ENCODE peak calls at places on chromosome 9, in six cellular contexts. V, P, O, L, R and N are unnamed samples.
A peak's percentile ranks its signal among the peaks of the same experiment; 100 is the strongest.

GRCh38 chr9:306907-307306 is 92.2 kb downstream of the DOCK8 start:
- DNase-seq in R (peak; percentile 34), O (peak; percentile 50), L (no peak), P (no peak), V (no peak), N (no peak)

GRCh38 chr9:5569357-5569756 is 59.0 kb downstream of the PDCD1LG2 start:
- DNase-seq in O (no peak), V (no peak), P (no peak), L (no peak), R (no peak), N (no peak)

GRCh38 chr9:37952731-37953130 is 48.8 kb upstream of the SLC25A51 start:
- DNase-seq in O (no peak), V (no peak), L (no peak), R (no peak), P (no peak), N (no peak)

GRCh38 chr9:4879098-4879497 is 86.4 kb downstream of the RCL1 start:
- DNase-seq in L (peak; percentile 15), P (no peak), V (no peak), R (no peak), O (no peak), N (no peak)

GRCh38 chr9:34564617-34565016 is 24.9 kb downstream of the CNTFR start:
- DNase-seq in R (no peak), P (no peak), L (peak; percentile 71), V (no peak), O (no peak), N (no peak)

GRCh38 chr9:110615526-110615925 is 36.0 kb upstream of the SVEP1 start:
- DNase-seq in P (no peak), O (no peak), L (no peak), R (no peak), V (no peak), N (no peak)

GRCh38 chr9:17578911-17579793 is at the start of gene SH3GL2:
- DNase-seq in O (no peak), V (no peak), P (no peak), R (peak; percentile 55), L (peak; percentile 90), N (no peak)

GRCh38 chr9:123757547-123757946 is 172.4 kb downstream of the DENND1A start:
- DNase-seq in L (no peak), R (no peak), O (no peak), P (no peak), V (peak; percentile 65), N (no peak)

GRCh38 chr9:19049872-19050636 is 827 bp downstream of the RRAGA start:
- DNase-seq in L (no peak), O (no peak), V (no peak), R (no peak), P (no peak), N (no peak)

GRCh38 chr9:126521976-126522590 is 91.6 kb upstream of the LMX1B start:
- DNase-seq in L (no peak), O (no peak), P (no peak), V (peak; percentile 52), R (no peak), N (no peak)

GRCh38 chr9:103444157-103444556 is 449.0 kb downstream of the CYLC2 start:
- DNase-seq in V (no peak), L (no peak), R (no peak), O (no peak), P (no peak), N (no peak)

GRCh38 chr9:127503947-127504886 is 52.9 kb downstream of the LRSAM1 start:
- DNase-seq in O (peak; percentile 74), V (peak; percentile 94), R (peak; percentile 76), L (peak; percentile 93), P (peak; percentile 62), N (peak; percentile 79)

GRCh38 chr9:95239071-95239470 is 78.4 kb downstream of the FANCC start:
- DNase-seq in V (no peak), O (no peak), L (no peak), P (no peak), R (no peak), N (no peak)

GRCh38 chr9:93467462-93467861 is 14.1 kb upstream of the FAM120AOS start:
- DNase-seq in R (no peak), P (no peak), O (no peak), L (no peak), V (no peak), N (no peak)

GRCh38 chr9:37899041-37899440 is 4.9 kb downstream of the SLC25A51 start:
- DNase-seq in V (no peak), O (no peak), R (no peak), L (no peak), P (no peak), N (no peak)

GRCh38 chr9:91159664-91160121 is 202.0 kb downstream of the AUH start:
- DNase-seq in R (peak; percentile 59), O (no peak), V (peak; percentile 82), L (peak; percentile 80), P (no peak), N (no peak)

GRCh38 chr9:34500623-34501267 is 22.0 kb downstream of the ENHO start:
- DNase-seq in O (peak; percentile 54), R (peak; percentile 70), L (no peak), P (peak; percentile 29), V (no peak), N (peak; percentile 16)

GRCh38 chr9:99666571-99666970 is 155.1 kb upstream of the NR4A3 start:
- DNase-seq in O (peak; percentile 2), V (no peak), L (no peak), R (no peak), P (no peak), N (no peak)

GRCh38 chr9:130265431-130266235 is at the start of gene HMCN2:
- DNase-seq in O (no peak), P (no peak), V (peak; percentile 86), R (no peak), L (peak; percentile 84), N (no peak)

GRCh38 chr9:129073404-129073803 is 7.5 kb upstream of the DOLPP1 start:
- DNase-seq in V (no peak), L (no peak), O (peak; percentile 65), R (no peak), P (no peak), N (no peak)

GRCh38 chr9:28207657-28208056 is 634.4 kb upstream of the C9orf72 start:
- DNase-seq in P (no peak), O (no peak), R (no peak), L (no peak), V (no peak), N (no peak)

GRCh38 chr9:3177921-3178320 is 334.0 kb upstream of the PUM3 start:
- DNase-seq in O (no peak), R (no peak), P (no peak), V (no peak), L (no peak), N (no peak)

GRCh38 chr9:121821326-121821725 is 169.9 kb downstream of the DAB2IP start:
- DNase-seq in O (no peak), V (no peak), P (no peak), R (no peak), L (no peak), N (no peak)

GRCh38 chr9:77188242-77188641 is 10.9 kb downstream of the VPS13A start:
- DNase-seq in O (no peak), R (no peak), P (no peak), V (no peak), L (no peak), N (no peak)

DNA sequence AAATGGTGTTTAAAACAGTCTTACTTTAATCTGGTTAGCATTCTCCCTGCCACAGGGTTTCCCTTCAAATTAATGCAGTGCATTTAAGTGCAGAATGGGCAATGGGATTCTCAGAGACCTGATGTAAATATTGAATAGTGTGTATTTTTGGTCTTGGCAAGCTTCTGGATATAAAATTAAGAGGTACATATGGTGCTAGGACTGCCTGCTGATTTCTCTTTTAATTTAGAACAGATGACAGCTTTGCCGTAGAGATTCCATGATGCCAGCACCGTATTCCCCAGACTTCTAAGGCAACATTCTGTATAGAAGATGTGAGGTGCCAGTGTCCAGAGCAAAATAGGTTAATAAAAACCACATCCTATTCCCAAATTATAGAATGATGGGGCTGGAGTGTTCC is 1.9 kb downstream of the MTAP start:
- DNase-seq in O (no peak), L (no peak), P (no peak), V (no peak), R (no peak), N (no peak)
- H3K4me3 ChIP-seq in O (no peak overlapping the region), L (no peak overlapping the region), P (peak overlapping the region; percentile 57), V (peak overlapping the region; percentile 81), R (no peak overlapping the region), N (no peak overlapping the region)

DNA sequence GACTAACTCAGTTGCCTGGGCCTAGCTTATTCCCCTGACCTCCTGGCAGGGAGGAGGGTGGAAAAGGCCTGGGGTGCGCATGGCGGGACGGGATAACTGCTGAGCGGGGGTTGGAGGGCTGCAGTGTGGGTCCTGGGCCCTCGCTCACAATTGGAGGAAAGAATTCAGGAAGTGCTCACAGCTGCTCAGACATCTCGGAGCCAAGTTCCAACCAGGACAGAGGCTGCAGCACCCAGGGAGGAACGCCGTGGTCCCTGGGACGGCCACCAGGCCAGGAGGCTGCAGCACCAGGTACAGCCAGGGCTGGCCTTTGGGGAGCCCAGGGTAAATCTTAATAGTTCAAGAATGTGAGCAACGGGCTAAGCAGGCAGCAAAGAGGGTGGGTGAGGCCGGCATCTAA is at the start of gene SPAAR:
- DNase-seq in L (peak; percentile 43), R (peak; percentile 28), O (no peak), V (no peak), P (no peak), N (no peak)
- H3K4me1 ChIP-seq in L (peaks cover 79% of the 10 kb centered on the region), R (no peaks in the 10 kb centered on the region), O (peaks cover 81% of the 10 kb centered on the region), V (peaks cover 75% of the 10 kb centered on the region), P (peaks cover 47% of the 10 kb centered on the region), N (peaks cover 58% of the 10 kb centered on the region)

DNA sequence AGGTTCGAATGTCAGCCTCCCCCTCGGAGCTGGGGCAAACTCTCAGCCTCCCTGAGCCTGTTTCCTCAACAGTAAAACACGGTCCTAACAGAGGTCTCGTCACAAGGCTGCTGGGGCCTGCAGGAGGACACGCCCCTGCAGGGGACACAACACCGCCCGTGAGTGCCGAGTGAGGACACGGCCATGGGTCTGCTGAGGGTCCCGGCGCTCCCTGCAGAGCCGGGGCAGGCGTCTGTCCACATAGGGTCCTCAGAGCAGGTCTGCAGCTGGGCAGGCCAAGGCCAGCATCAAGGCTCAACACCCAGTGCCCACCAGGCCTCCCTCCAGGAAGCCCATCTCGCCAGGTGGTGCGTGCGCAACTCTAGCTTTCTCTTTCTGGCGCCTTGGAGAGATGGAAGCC is 125.2 kb downstream of the VAV2 start:
- DNase-seq in R (no peak), P (no peak), O (no peak), V (no peak), L (peak; percentile 61), N (no peak)
- H3K27ac ChIP-seq in R (no peak overlapping the region), P (no peak overlapping the region), O (no peak overlapping the region), V (no peak overlapping the region), L (no peak overlapping the region), N (no peak overlapping the region)

DNA sequence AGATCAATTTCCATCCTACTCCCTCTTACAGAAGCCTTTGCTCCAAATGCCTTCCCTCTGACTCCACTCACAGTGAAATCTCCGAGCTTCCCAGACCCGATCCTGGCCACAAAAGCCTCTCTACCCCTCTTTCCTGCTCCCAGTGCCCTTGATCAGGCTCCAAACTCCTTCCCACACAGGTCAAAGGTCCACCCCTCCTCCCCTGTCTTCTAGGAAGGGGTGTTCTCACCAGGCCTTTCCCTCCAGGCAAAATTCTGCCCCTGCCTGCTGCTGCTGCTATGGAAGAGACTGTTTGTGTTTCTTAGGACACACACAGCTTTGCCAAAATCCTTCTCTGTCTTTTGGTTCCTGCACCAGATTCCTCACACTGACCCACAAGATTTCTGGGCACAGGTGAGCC is 85.8 kb upstream of the ALDH1A1 start:
- DNase-seq in L (no peak), R (peak; percentile 31), O (no peak), V (peak; percentile 84), P (no peak), N (no peak)
- H3K4me3 ChIP-seq in L (no peak overlapping the region), R (no peak overlapping the region), O (no peak overlapping the region), V (peak overlapping the region; percentile 13), P (no peak overlapping the region), N (no peak overlapping the region)

GRCh38 chr9:113516840-113517577 is 53.5 kb downstream of the RGS3 start:
- DNase-seq in V (no peak), L (no peak), P (no peak), O (peak; percentile 67), R (no peak), N (no peak)
- H3K4me1 ChIP-seq in V (peaks cover 23% of the 10 kb centered on the region), L (peaks cover 18% of the 10 kb centered on the region), P (no peaks in the 10 kb centered on the region), O (peaks cover 96% of the 10 kb centered on the region), R (no peaks in the 10 kb centered on the region), N (peaks cover 32% of the 10 kb centered on the region)